ENCODE peak calls at places on chromosomes 16 and 17, in five cellular contexts. X is BE2C; S is effector memory CD4-positive, alpha-beta T cell; G is activated T-helper 9 cell treated with anti-CD3 and anti-CD28 coated beads, Interleukin-2, amount 50 U/mL, for 16 hours; M is GM23248. C is an unnamed sample.

GRCh38 chr17:63772801-63773271 is 561 bp downstream of the CCDC47 start:
- DNase-seq in M (peak; percentile 49), S (no peak), X (no peak), G (no peak), C (peak; percentile 41)

GRCh38 chr17:46770439-46770817 is 48.1 kb downstream of the WNT3 start:
- DNase-seq in S (no peak), G (no peak), M (no peak), X (no peak), C (no peak)

GRCh38 chr16:77584205-77584859 is 138.0 kb upstream of the NUDT7 start:
- DNase-seq in S (peak; percentile 4), X (peak; percentile 35), G (peak; percentile 3), M (peak; percentile 81), C (peak; percentile 78)

GRCh38 chr17:73906896-73907600 is 262.8 kb upstream of the SDK2 start:
- DNase-seq in M (no peak), G (no peak), X (no peak), S (no peak), C (no peak)

GRCh38 chr17:80023261-80024205 is 12.1 kb downstream of the TBC1D16 start:
- DNase-seq in S (no peak), M (peak; percentile 33), X (no peak), G (no peak), C (peak; percentile 85)

GRCh38 chr16:12750554-12750918 is 53.2 kb downstream of the CPPED1 start:
- DNase-seq in S (no peak), G (no peak), X (no peak), M (no peak), C (no peak)

GRCh38 chr16:69179255-69180010 is 7.5 kb upstream of the SNTB2 start:
- DNase-seq in X (peak; percentile 58), S (no peak), M (peak; percentile 89), G (no peak), C (no peak)

GRCh38 chr16:89015271-89015859 is 38.4 kb upstream of the CBFA2T3 start:
- DNase-seq in X (no peak), S (no peak), M (no peak), G (no peak), C (no peak)

GRCh38 chr17:79838541-79839274 is 532 bp downstream of the CBX4 start:
- DNase-seq in M (peak; percentile 78), X (peak; percentile 61), G (no peak), S (peak; percentile 29), C (peak; percentile 78)

GRCh38 chr16:67157892-67158635 is 1.6 kb downstream of the TRADD start:
- DNase-seq in S (no peak), G (no peak), X (no peak), M (no peak), C (peak; percentile 65)

GRCh38 chr17:34177642-34178041 is 77.4 kb upstream of the CCL2 start:
- DNase-seq in G (no peak), M (peak; percentile 82), X (no peak), S (no peak), C (no peak)

GRCh38 chr17:81395600-81396277 is 482 bp downstream of the BAHCC1 start:
- DNase-seq in S (no peak), X (no peak), G (no peak), M (peak; percentile 54), C (no peak)

GRCh38 chr17:73030501-73030911 is 62.0 kb downstream of the SLC39A11 start:
- DNase-seq in G (no peak), X (no peak), M (peak; percentile 67), S (no peak), C (peak; percentile 52)

GRCh38 chr16:30122621-30123160 is 329 bp downstream of the MAPK3 start:
- DNase-seq in M (peak; percentile 40), X (no peak), G (no peak), S (peak; percentile 5), C (peak; percentile 70)

GRCh38 chr17:41535764-41536481 is 7.8 kb upstream of the KRT19 start:
- DNase-seq in M (no peak), S (no peak), X (no peak), G (no peak), C (no peak)

GRCh38 chr17:77973953-77974352 is 15.4 kb downstream of the TNRC6C start:
- DNase-seq in X (no peak), M (no peak), S (no peak), G (no peak), C (no peak)

GRCh38 chr16:2856061-2856670 is 1.8 kb downstream of the PRSS22 start:
- DNase-seq in S (peak; percentile 23), M (peak; percentile 33), X (peak; percentile 51), G (no peak), C (peak; percentile 36)

GRCh38 chr16:10126686-10127085 is 55.5 kb downstream of the GRIN2A start:
- DNase-seq in S (no peak), M (peak; percentile 19), G (no peak), X (no peak), C (no peak)

C was measured in NCI-H82.